ENCODE peak calls at places on chromosome 21, in seven cellular contexts. C, U, R, X, E, G and L are unnamed samples.
A peak's percentile ranks its signal among the peaks of the same experiment; 100 is the strongest.

GRCh38 chr21:32307706-32308105 is 9.1 kb downstream of the MRAP start:
- DNase-seq in E (no peak), C (no peak), X (no peak), U (no peak), G (no peak), R (no peak), L (no peak)

GRCh38 chr21:25385912-25386474 is 221.3 kb downstream of the MRPL39 start:
- DNase-seq in R (peak; percentile 52), C (peak; percentile 47), E (peak; percentile 9), G (no peak), U (peak; percentile 28), X (peak; percentile 67), L (no peak)

GRCh38 chr21:32772281-32773047 is 909 bp upstream of the PAXBP1 start:
- DNase-seq in U (peak; percentile 42), E (no peak), R (no peak), C (peak; percentile 34), G (no peak), X (peak; percentile 63), L (peak; percentile 60)

GRCh38 chr21:19228241-19228640 is 824.7 kb upstream of the TMPRSS15 start:
- DNase-seq in U (no peak), X (no peak), G (no peak), E (no peak), C (no peak), R (no peak), L (no peak)

GRCh38 chr21:30719401-30719800 is 824 bp upstream of the KRTAP21-3 start:
- DNase-seq in R (no peak), U (no peak), X (no peak), C (no peak), E (no peak), G (no peak), L (no peak)

GRCh38 chr21:26246073-26246472 is 75.5 kb upstream of the APP start:
- DNase-seq in G (no peak), R (no peak), C (no peak), U (no peak), E (no peak), X (no peak), L (no peak)

GRCh38 chr21:33752260-33752659 is 110.0 kb downstream of the ITSN1 start:
- DNase-seq in E (no peak), U (no peak), R (no peak), X (no peak), C (no peak), G (no peak), L (no peak)

GRCh38 chr21:19684328-19684727 is 1280.7 kb upstream of the TMPRSS15 start:
- DNase-seq in C (no peak), R (no peak), X (no peak), E (no peak), G (no peak), U (no peak), L (no peak)

GRCh38 chr21:15058718-15059316 is 6.0 kb downstream of the NRIP1 start:
- DNase-seq in U (no peak), E (peak; percentile 14), C (no peak), G (no peak), X (no peak), R (no peak), L (no peak)

GRCh38 chr21:37767984-37768383 is 148.3 kb downstream of the KCNJ6 start:
- DNase-seq in U (no peak), E (no peak), G (no peak), R (no peak), C (no peak), X (no peak), L (no peak)

GRCh38 chr21:33948096-33948950 is 32.7 kb upstream of the ATP5PO start:
- DNase-seq in R (peak; percentile 57), C (peak; percentile 82), X (peak; percentile 96), G (no peak), E (peak; percentile 70), U (peak; percentile 93), L (peak; percentile 77)

GRCh38 chr21:33293811-33294216 is 27.6 kb downstream of the IL10RB start:
- DNase-seq in R (no peak), C (no peak), E (no peak), U (peak; percentile 10), G (no peak), X (no peak), L (no peak)

GRCh38 chr21:26461500-26461899 is 111.6 kb downstream of the CYYR1 start:
- DNase-seq in X (no peak), R (no peak), U (no peak), E (no peak), G (no peak), C (no peak), L (no peak)

GRCh38 chr21:37367758-37368535 is 1.4 kb downstream of the DYRK1A start:
- DNase-seq in E (peak; percentile 35), C (peak; percentile 53), X (peak; percentile 85), U (peak; percentile 26), G (peak; percentile 80), R (no peak), L (peak; percentile 38)

GRCh38 chr21:41240040-41240439 is 72.1 kb downstream of the BACE2 start:
- DNase-seq in G (no peak), U (no peak), C (no peak), X (no peak), E (no peak), R (no peak), L (no peak)

GRCh38 chr21:36699026-36699545 is at the start of gene SIM2:
- DNase-seq in R (no peak), G (no peak), U (no peak), C (no peak), X (no peak), E (peak; percentile 83), L (no peak)

GRCh38 chr21:45248301-45248892 is 39.3 kb downstream of the POFUT2 start:
- DNase-seq in R (no peak), G (no peak), E (no peak), U (no peak), X (no peak), C (no peak), L (no peak)

GRCh38 chr21:45250914-45251634 is 36.6 kb downstream of the POFUT2 start:
- DNase-seq in G (no peak), E (no peak), U (no peak), R (no peak), X (no peak), C (no peak), L (no peak)

GRCh38 chr21:45249626-45250025 is 38.1 kb downstream of the POFUT2 start:
- DNase-seq in E (no peak), C (no peak), X (no peak), U (no peak), G (peak; percentile 41), R (no peak), L (no peak)

GRCh38 chr21:45250272-45250671 is 37.4 kb downstream of the POFUT2 start:
- DNase-seq in R (no peak), E (no peak), X (no peak), C (no peak), G (no peak), U (no peak), L (no peak)

DNA sequence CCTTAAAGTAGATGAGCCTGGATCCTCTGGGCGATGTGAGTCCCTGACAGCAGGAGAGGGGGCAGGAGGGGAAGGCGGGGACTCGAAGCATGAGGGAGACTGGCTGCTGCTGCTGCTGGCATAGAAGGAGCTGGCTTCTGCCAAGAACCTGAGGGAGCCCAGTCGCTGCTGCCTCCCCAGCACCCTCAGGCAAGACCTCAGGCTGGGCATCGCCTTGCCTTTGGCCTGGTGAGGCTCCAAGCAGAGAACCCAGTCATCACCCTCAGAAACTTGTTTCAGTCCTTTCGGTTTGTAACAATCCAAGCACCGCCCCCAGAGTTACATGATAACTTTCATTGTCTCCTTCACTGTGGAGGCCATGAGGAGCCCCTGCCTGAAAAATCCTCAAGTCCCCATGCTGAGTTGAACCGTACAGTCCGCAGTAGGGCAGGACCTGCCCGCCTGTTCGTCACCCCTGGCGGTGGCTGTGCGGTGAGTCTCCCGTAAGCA is 38.8 kb downstream of the POFUT2 start:
- DNase-seq in U (no peak), R (no peak), C (no peak), G (peak; percentile 73), E (peak; percentile 88), X (no peak), L (peak; percentile 32)
- H3K4me3 ChIP-seq in U (no peak overlapping the region), R (peak overlapping the region; percentile 19), C (no peak overlapping the region), G (peak overlapping the region; percentile 47), E (peak overlapping the region; percentile 14), X (no peak overlapping the region), L (peak overlapping the region; percentile 30)

GRCh38 chr21:44972821-44973220 is 33.0 kb downstream of the SLX9 start:
- DNase-seq in U (no peak), E (no peak), G (no peak), R (no peak), X (no peak), C (no peak), L (no peak)

GRCh38 chr21:44971672-44971995 is 31.8 kb downstream of the SLX9 start:
- DNase-seq in X (no peak), R (no peak), C (no peak), G (no peak), U (no peak), E (no peak), L (no peak)

GRCh38 chr21:44972301-44972814 is 32.5 kb downstream of the SLX9 start:
- DNase-seq in G (no peak), R (no peak), X (no peak), C (no peak), U (no peak), E (no peak), L (no peak)

GRCh38 chr21:44969965-44970755 is 30.3 kb downstream of the SLX9 start:
- DNase-seq in U (no peak), R (no peak), X (no peak), E (no peak), C (no peak), G (no peak), L (no peak)

GRCh38 chr21:44970766-44971671 is 31.2 kb downstream of the SLX9 start:
- DNase-seq in U (no peak), E (no peak), G (no peak), X (no peak), R (no peak), C (no peak), L (no peak)
- H3K4me3 ChIP-seq in U (no peak overlapping the region), E (no peak overlapping the region), G (no peak overlapping the region), X (no peak overlapping the region), R (no peak overlapping the region), C (no peak overlapping the region), L (no peak overlapping the region)

GRCh38 chr21:43720539-43721224 is 1.8 kb downstream of the PDXK start:
- DNase-seq in R (no peak), G (no peak), X (no peak), U (no peak), C (no peak), E (no peak), L (no peak)

GRCh38 chr21:43719748-43720538 is 1.0 kb downstream of the PDXK start:
- DNase-seq in E (no peak), C (no peak), U (no peak), G (no peak), X (peak; percentile 44), R (no peak), L (no peak)

GRCh38 chr21:43721939-43722338 is 3.0 kb downstream of the PDXK start:
- DNase-seq in E (no peak), C (no peak), R (no peak), X (no peak), U (no peak), G (no peak), L (no peak)

GRCh38 chr21:43718872-43719747 is at the start of gene PDXK:
- DNase-seq in C (peak; percentile 93), E (peak; percentile 83), U (peak; percentile 83), G (no peak), X (peak; percentile 94), R (no peak), L (peak; percentile 93)

GRCh38 chr21:43721225-43721605 is 2.3 kb downstream of the PDXK start:
- DNase-seq in U (no peak), R (no peak), E (no peak), G (no peak), X (no peak), C (no peak), L (no peak)
- H3K4me3 ChIP-seq in U (peak overlapping the region; percentile 9), R (peak overlapping the region; percentile 72), E (peak overlapping the region; percentile 98), G (peak overlapping the region; percentile 95), X (no peak overlapping the region), C (peak overlapping the region; percentile 19), L (peak overlapping the region; percentile 80)

GRCh38 chr21:39503138-39503762 is 51.5 kb downstream of the SH3BGR start:
- DNase-seq in G (no peak), R (no peak), E (no peak), C (no peak), X (no peak), U (no peak), L (no peak)
- H3K4me3 ChIP-seq in G (no peak overlapping the region), R (no peak overlapping the region), E (no peak overlapping the region), C (no peak overlapping the region), X (no peak overlapping the region), U (no peak overlapping the region), L (no peak overlapping the region)